ENCODE peak calls at places on chromosomes 3 and 15, in six cellular contexts. J is ovary, T is A549, W is GM13977, R is heart left ventricle, E is cardiac fibroblast. V is an unnamed sample.

GRCh38 chr3:67384790-67385397 is 269.5 kb downstream of the SUCLG2 start:
- DNase-seq in J (no peak), T (peak; percentile 6), W (peak; percentile 25), R (peak; percentile 25), E (peak; percentile 64), V (peak; percentile 12)

GRCh38 chr3:64344721-64345207 is 119.5 kb upstream of the PRICKLE2 start:
- DNase-seq in J (no peak), T (peak; percentile 13), W (no peak), R (no peak), E (peak; percentile 74), V (no peak)

GRCh38 chr15:72237286-72238224 is 6.6 kb upstream of the PKM start:
- DNase-seq in J (no peak), T (peak; percentile 97), W (peak; percentile 44), R (no peak), E (peak; percentile 96), V (peak; percentile 92)

GRCh38 chr3:129184396-129184656 is 630 bp upstream of the CNBP start:
- DNase-seq in J (no peak), T (peak; percentile 46), W (peak; percentile 48), R (no peak), E (peak; percentile 38), V (no peak)

GRCh38 chr15:33194704-33195261 is at the start of gene FMN1:
- DNase-seq in J (peak; percentile 71), T (peak; percentile 90), W (peak; percentile 72), R (peak; percentile 91), E (peak; percentile 90), V (peak; percentile 70)

GRCh38 chr15:67050062-67050461 is 15.3 kb upstream of the SMAD3 start:
- DNase-seq in J (no peak), T (no peak), W (no peak), R (no peak), E (peak; percentile 80), V (no peak)

GRCh38 chr3:127925384-127925783 is 10.4 kb downstream of the KBTBD12 start:
- DNase-seq in J (no peak), T (no peak), W (no peak), R (no peak), E (no peak), V (no peak)

GRCh38 chr3:37348736-37349396 is 174.5 kb upstream of the LRRFIP2 start:
- DNase-seq in J (no peak), T (no peak), W (no peak), R (no peak), E (no peak), V (no peak)

GRCh38 chr3:46908294-46908985 is 30.9 kb downstream of the PTH1R start:
- DNase-seq in J (peak; percentile 62), T (no peak), W (no peak), R (no peak), E (peak; percentile 90), V (no peak)

GRCh38 chr3:149955449-149955848 is 15.2 kb downstream of the PFN2 start:
- DNase-seq in J (no peak), T (no peak), W (no peak), R (no peak), E (no peak), V (no peak)

GRCh38 chr15:33834892-33835730 is 133.2 kb upstream of the CHRM5 start:
- DNase-seq in J (no peak), T (no peak), W (no peak), R (no peak), E (no peak), V (no peak)

GRCh38 chr15:78415284-78415683 is 22.7 kb upstream of the IREB2 start:
- DNase-seq in J (no peak), T (peak; percentile 47), W (no peak), R (no peak), E (peak; percentile 42), V (no peak)
- TF ChIP-seq CTCF in J (no peak), T (peak; percentile 59), W (no peak), R (no peak), E (peak; percentile 31), V (peak; percentile 44)

DNA sequence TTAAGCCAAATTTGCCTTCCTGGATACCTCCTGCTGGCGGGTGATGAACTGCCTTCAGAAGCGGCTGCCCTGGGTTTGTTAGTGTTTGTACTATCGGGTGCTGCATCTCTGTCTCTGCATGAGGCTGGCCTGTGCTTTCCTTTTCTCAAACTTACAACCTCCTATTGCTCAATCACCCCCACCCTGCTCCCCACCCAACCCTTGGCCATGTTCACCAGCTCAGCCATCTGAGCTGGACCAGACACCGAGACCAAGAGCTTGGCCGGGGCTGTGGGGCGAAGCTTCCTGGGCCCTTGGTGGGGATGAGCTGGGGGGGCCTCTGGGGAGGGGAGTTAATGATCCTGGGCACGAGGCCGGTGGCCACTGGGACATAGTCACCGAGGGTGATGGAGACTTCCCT is 16.8 kb upstream of the FBLN2 start:
- DNase-seq in J (no peak), T (no peak), W (no peak), R (no peak), E (no peak), V (no peak)
- TF ChIP-seq CTCF in J (no peak), T (no peak), W (no peak), R (no peak), E (no peak), V (no peak)

GRCh38 chr3:81170298-81170697 is 591.1 kb downstream of the GBE1 start:
- DNase-seq in J (no peak), T (no peak), W (no peak), R (no peak), E (no peak), V (no peak)

GRCh38 chr3:81173514-81173913 is 587.9 kb downstream of the GBE1 start:
- DNase-seq in J (no peak), T (no peak), W (no peak), R (no peak), E (peak; percentile 1), V (no peak)
- TF ChIP-seq CTCF in J (no peak), T (no peak), W (peak; percentile 24), R (no peak), E (peak; percentile 27), V (no peak)

GRCh38 chr3:59809750-59810444 is 760.1 kb upstream of the CFAP20DC start:
- DNase-seq in J (no peak), T (peak; percentile 18), W (peak; percentile 18), R (no peak), E (peak; percentile 63), V (peak; percentile 12)
- TF ChIP-seq CTCF in J (no peak), T (peak; percentile 39), W (no peak), R (peak; percentile 33), E (peak; percentile 28), V (peak; percentile 49)

DNA sequence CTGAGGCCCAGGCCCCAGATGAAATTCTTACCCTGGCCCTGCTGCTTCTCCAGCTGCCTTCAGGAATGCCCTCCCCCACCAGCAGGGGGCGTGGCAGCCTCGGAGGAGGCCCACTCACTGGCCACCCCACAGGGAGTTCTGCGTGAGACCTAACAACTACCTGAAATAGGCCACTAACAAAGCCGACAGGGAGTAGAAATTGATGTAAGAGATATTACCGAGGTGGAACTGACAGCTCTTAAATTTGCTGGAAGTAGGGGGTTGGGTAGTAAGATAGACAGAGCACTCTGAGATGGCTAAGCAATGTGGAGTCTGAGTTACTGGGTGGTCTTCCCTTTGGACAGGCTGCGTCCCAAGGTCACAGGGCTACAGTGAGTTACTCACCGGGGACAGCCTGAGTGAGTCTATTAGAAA is 240.8 kb downstream of the SHOX2 start:
- DNase-seq in J (no peak), T (peak; percentile 10), W (peak; percentile 53), R (no peak), E (no peak), V (no peak)
- TF ChIP-seq CTCF in J (no peak), T (peak; percentile 34), W (peak; percentile 88), R (peak; percentile 26), E (peak; percentile 57), V (peak; percentile 29)

GRCh38 chr15:58775402-58775801 is 4.3 kb downstream of the MINDY2 start:
- DNase-seq in J (no peak), T (no peak), W (no peak), R (no peak), E (no peak), V (no peak)

GRCh38 chr15:58773024-58773423 is 1.9 kb downstream of the MINDY2 start:
- DNase-seq in J (no peak), T (no peak), W (no peak), R (no peak), E (no peak), V (no peak)

GRCh38 chr15:58770519-58770856 is 614 bp upstream of the MINDY2 start:
- DNase-seq in J (no peak), T (peak; percentile 68), W (peak; percentile 70), R (peak; percentile 32), E (peak; percentile 89), V (no peak)

GRCh38 chr15:58771621-58772235 is 626 bp downstream of the MINDY2 start:
- DNase-seq in J (no peak), T (peak; percentile 70), W (no peak), R (peak; percentile 39), E (peak; percentile 12), V (no peak)

DNA sequence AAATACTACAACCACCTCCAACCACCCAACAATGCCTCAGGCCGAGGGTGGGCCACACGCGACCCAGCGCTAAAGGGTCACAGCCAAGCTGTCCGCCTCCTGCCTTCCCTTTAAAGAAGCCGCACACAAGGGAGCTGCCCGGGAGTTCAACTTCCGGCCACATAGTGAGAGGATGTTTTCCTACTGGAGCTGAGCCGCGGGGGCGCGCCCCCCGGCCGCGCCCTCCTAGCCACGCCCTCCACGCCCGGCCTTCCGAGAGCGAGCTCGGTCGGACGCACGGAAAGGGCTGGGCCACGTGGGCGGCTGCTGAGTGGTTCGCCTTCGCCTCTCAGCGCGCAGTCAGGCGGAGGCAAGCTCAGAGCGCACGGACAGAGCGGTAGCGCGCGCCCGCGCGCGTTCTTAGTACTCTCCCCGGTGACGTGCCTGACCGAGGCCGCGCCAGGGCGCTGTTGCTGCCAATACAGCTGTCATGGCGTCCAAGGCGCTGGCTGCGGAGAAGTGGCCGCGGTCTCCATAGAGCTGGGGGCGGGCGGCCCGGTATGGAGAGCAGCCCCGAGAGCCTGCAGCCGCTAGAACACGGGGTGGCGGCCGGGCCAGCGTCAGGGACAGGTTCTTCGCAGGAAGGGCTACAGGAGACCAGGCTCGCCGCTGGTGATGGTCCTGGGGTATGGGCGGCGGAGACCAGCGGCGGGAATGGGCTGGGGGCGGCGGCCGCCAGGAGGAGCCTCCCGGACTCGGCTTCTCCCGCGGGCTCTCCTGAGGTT is at the start of gene MINDY2:
- DNase-seq in J (peak; percentile 98), T (peak; percentile 97), W (peak; percentile 96), R (peak; percentile 99), E (peak; percentile 99), V (peak; percentile 97)
- TF ChIP-seq CTCF in J (peak; percentile 10), T (peak; percentile 34), W (peak; percentile 49), R (peak; percentile 29), E (peak; percentile 5), V (peak; percentile 22)

DNA sequence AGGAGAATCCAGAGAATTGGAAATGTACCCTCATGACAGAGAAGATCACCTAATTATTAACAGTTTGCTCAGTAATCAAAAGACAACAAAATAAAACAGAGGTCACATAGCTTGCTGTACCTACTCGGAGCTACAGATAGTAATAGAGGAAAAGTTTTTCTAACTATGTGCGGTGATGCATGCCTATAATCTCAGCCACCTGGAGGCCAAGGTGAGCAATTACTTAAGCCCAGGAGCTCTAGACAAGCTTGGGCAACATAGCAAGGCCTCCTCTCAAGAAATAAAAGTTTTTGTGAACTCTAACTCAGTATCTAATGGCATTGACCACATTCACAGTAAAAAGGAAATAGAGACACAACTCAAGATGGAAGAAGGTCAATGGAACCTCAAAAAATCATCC is 243.6 kb downstream of the ATP8B4 start:
- DNase-seq in J (no peak), T (no peak), W (no peak), R (no peak), E (no peak), V (no peak)
- TF ChIP-seq CTCF in J (no peak), T (no peak), W (peak; percentile 19), R (no peak), E (no peak), V (no peak)

V was measured in AG09319.